ENCODE peak calls at places on chromosomes 11 and 22, in four cellular contexts. P is HCT116, N is OCI-LY7, V is GM23338. Z is an unnamed sample.

GRCh38 chr11:130907229-130907628 is 9.1 kb downstream of the SNX19 start:
- DNase-seq in V (no peak), P (no peak), N (no peak), Z (no peak)

GRCh38 chr11:63918576-63919171 is 1.7 kb upstream of the RCOR2 start:
- DNase-seq in P (no peak), N (no peak), V (peak; percentile 82), Z (peak; percentile 84)

GRCh38 chr22:38153821-38154562 is 27.6 kb downstream of the PLA2G6 start:
- DNase-seq in N (no peak), V (peak; percentile 76), P (no peak), Z (peak; percentile 74)

GRCh38 chr11:92501346-92501745 is 276.7 kb downstream of the FAT3 start:
- DNase-seq in V (no peak), N (no peak), P (no peak), Z (no peak)

GRCh38 chr11:65851083-65851579 is 6.8 kb downstream of the CFL1 start:
- DNase-seq in N (no peak), P (no peak), V (peak; percentile 90), Z (peak; percentile 45)

GRCh38 chr11:109728056-109728455 is 306.1 kb downstream of the C11orf87 start:
- DNase-seq in V (no peak), P (peak; percentile 40), N (no peak), Z (no peak)

GRCh38 chr11:63243533-63243932 is at the start of gene SLC22A25:
- DNase-seq in N (no peak), P (no peak), V (no peak), Z (no peak)

GRCh38 chr11:118530180-118530682 is 761 bp upstream of the TMEM25 start:
- DNase-seq in V (no peak), N (no peak), P (no peak), Z (no peak)

GRCh38 chr11:73415854-73416615 is 39.8 kb downstream of the RELT start:
- DNase-seq in P (no peak), V (no peak), N (no peak), Z (no peak)

GRCh38 chr11:134542401-134543143 is 130.5 kb upstream of the B3GAT1 start:
- DNase-seq in P (peak; percentile 23), N (no peak), V (no peak), Z (no peak)

GRCh38 chr11:82978422-82979099 is 77.0 kb downstream of the DDIAS start:
- DNase-seq in V (no peak), P (no peak), N (no peak), Z (no peak)

GRCh38 chr11:82980947-82981346 is 79.4 kb downstream of the DDIAS start:
- DNase-seq in N (no peak), V (no peak), P (no peak), Z (no peak)

GRCh38 chr11:82979824-82980223 is 78.3 kb downstream of the DDIAS start:
- DNase-seq in V (no peak), P (no peak), N (no peak), Z (no peak)

GRCh38 chr11:82981852-82982251 is 80.3 kb downstream of the DDIAS start:
- DNase-seq in P (no peak), V (no peak), N (no peak), Z (no peak)

DNA sequence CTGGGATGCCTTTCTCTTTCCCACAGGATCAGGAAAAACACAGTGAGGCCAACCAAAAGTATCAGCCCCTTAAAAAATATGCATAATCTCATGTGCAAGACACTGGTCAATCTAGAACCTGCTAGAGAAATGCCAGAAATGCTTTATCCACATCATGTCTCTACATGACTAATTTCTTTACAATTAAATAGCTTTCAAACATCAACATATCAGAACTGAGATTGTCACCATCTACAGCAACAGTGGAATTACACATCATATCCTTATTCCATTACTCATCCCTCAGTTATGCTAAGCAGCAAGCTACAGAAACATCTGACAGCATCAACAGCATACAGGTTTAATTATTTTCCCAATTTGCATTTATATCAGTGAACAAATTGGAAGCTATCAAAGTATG is 78.8 kb downstream of the DDIAS start:
- DNase-seq in N (no peak), V (no peak), P (peak; percentile 13), Z (no peak)
- TF ChIP-seq EZH2phosphoT487 in N (no peak), V (no peak), P (no peak), Z (no peak)

DNA sequence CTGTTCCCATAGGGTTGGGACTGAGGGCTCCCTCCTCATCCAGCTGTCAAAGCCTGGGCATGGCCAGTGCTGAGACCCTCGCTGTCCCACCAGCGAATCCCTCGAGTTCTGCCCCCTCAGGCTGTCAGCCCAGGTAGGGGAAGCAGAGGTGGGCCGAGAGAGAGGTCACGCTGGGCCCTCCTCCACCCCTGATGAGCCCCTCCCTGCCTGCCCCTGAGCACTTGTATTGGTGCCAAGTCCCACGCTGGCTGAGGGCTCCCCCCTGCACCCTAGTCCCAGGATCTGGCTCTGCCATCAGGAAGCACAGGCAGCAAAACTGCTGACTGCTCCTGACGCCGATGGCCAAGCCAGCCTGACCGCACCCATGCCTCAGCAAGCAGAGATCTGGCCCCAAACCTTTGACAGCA is 3.3 kb downstream of the PRR33 start:
- DNase-seq in N (no peak), P (no peak), V (no peak), Z (no peak)
- H3K79me2 ChIP-seq in N (no peaks in the 10 kb centered on the region), P (no peaks in the 10 kb centered on the region), V (no peaks in the 10 kb centered on the region), Z (no peaks in the 10 kb centered on the region)

DNA sequence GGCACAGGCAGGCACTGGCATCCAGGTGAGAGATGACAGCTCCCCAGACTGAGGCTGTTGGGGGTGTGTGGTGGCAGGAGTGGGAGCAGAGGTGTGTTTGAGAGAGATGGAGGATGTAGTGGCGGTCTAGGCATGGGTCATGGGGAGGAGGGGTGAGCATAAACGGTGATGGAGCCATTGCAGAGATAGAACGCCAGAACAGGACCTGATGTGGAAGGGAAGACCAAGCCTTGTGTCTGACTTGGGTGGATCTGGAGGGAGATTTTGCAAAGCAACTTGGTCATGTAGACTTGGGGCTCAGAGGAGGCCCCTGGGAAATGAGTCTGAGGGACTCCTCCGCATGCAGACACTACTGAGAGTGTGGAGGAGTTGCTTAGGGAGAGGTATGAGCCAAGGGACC is 50.0 kb upstream of the CLDN5 start:
- DNase-seq in N (no peak), V (no peak), P (no peak), Z (no peak)
- H3K27ac ChIP-seq in N (no peak overlapping the region), V (no peak overlapping the region), P (no peak overlapping the region), Z (no peak overlapping the region)

DNA sequence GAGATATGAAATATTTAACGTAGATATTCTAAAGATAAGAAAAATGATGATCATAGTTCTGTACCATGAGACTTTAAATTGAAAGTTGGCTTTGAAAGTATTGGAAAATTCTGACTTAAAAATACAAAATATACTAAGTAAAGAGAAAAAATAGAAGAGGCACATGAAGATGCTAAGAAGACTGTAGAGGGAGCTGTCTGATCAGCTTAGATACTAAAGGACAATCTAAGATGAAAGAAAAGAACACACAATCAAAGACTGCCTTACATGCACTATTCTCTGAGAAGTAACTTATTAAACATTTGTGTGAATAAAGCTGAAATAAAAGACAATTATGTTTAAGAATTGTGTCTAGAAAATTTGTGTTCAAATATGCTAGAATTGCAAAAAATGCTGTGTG is 55.1 kb downstream of the RBMXL2 start:
- DNase-seq in V (peak; percentile 57), N (peak; percentile 8), P (peak; percentile 8), Z (peak; percentile 61)
- TF ChIP-seq EZH2phosphoT487 in V (no peak), N (no peak), P (no peak), Z (no peak)

DNA sequence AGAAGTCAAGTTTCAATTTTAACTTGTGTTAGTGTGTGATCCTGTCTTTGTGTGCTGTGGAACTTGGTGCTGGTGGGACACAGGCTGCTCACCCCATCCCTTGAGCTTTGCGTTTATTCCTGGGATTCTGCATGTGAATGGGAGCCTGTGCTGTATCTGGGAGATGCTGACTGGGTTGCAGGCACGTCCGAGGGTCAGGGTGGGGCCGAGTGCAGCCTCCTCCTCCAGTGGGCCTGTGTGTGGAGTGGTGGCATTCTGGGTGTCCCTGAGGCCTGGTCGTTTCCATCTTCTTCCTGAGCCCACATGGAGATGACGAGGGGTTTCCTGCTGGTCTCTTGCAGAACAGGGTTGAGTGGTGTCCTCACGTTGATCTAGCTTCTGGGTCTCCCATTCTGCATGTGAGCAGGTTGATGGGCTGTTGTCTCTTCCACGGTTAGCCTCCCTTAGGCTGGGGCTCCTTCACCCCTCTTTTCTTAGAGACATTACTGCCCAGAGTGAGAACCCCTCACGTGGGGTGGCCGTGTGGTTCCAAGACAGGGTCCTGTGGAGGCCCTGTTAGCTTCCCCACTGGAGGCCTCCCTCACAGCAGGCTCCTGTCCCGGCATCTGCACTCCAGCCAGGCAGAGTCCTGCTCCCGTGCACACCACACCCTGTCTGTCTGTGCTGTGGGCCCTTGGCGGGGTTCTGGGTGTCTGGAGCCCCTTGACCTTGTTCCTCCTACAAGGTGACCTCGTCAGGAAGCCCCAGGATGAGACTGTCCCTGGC is 4.9 kb downstream of the PTDSS2 start:
- DNase-seq in N (no peak), P (no peak), V (no peak), Z (no peak)
- H3K79me2 ChIP-seq in N (no peaks in the 10 kb centered on the region), P (peaks cover 92% of the 10 kb centered on the region), V (peaks cover 84% of the 10 kb centered on the region), Z (peaks cover 76% of the 10 kb centered on the region)

DNA sequence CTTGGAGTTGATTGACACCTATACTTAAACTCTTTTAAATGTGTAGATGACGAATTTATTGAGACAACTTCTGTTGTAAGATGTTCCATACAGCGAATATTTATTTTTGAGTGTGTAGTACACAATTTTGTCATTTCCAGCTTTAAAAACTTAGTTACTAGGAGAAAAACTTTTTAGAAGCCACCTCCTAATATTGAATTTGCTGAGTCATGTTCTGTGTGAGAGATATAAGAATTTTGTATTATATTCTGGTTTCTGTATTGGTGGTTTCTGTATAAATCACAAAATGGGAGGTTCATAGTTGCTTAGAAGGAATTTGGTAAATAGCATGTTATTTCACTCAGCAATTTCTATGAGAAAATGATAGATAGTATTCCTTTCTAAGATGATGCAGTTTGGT is 171.3 kb downstream of the WNT11 start:
- DNase-seq in V (no peak), N (no peak), P (no peak), Z (no peak)
- H3K27ac ChIP-seq in V (no peak overlapping the region), N (no peak overlapping the region), P (no peak overlapping the region), Z (no peak overlapping the region)

DNA sequence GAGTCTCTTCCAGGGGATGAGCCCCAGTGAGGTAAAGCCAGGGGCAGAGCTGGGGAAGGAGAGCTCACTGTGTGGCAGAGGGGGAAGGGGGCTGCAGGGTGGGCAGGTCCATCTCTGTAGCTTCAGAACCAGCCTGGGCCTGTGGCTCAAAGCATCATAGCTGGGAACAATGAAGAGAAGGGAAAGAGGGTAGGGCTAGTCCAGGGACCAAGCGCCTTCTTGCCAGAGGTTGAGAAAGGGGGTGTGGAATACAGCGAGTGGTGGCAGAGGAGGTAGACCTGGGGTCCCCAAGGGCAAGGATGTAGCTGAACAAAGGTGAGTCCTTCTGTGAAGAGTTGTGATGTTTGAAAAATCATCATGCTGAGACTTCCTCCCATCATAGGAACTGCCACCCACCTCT is 1.2 kb upstream of the PLA2G3 start:
- DNase-seq in N (no peak), V (no peak), P (no peak), Z (no peak)
- TF ChIP-seq EZH2phosphoT487 in N (no peak), V (no peak), P (no peak), Z (no peak)

Z was measured in neural progenitor cell.